ENCODE peak calls at places on chromosomes 11 and 22, in eight cellular contexts. E is kidney, N is astrocyte of the spinal cord, H is endothelial cell, J is PC-3, F is breast epithelium, I is cardiac muscle cell, B is AG10803. V is an unnamed sample.

GRCh38 chr11:15875934-15876333 is 480.4 kb downstream of the SOX6 start:
- DNase-seq in F (no peak), N (no peak), J (no peak), B (no peak), H (no peak), I (no peak), E (no peak), V (no peak)

GRCh38 chr22:37199839-37200161 is 11.8 kb upstream of the C1QTNF6 start:
- DNase-seq in J (peak), B (no peak), E (no peak), F (no peak), I (no peak), H (no peak), N (no peak), V (no peak)

GRCh38 chr22:24455751-24456426 is 28.5 kb downstream of the ADORA2A start:
- DNase-seq in E (no peak), J (no peak), F (no peak), H (no peak), I (peak), N (no peak), B (no peak), V (no peak)

GRCh38 chr11:131471976-131472375 is 101.6 kb downstream of the NTM start:
- DNase-seq in I (no peak), F (no peak), B (no peak), N (no peak), J (no peak), E (no peak), H (no peak), V (no peak)

GRCh38 chr22:40156001-40156516 is 21.7 kb upstream of the TNRC6B start:
- DNase-seq in N (peak), J (peak), H (no peak), F (no peak), E (no peak), B (no peak), I (peak), V (peak)

GRCh38 chr11:57506522-57506921 is 9.0 kb downstream of the SLC43A1 start:
- DNase-seq in J (no peak), B (no peak), I (no peak), E (no peak), N (no peak), H (no peak), F (no peak), V (no peak)

GRCh38 chr11:83187463-83187862 is 6.0 kb upstream of the ANKRD42 start:
- DNase-seq in B (no peak), J (no peak), H (no peak), I (no peak), E (no peak), F (no peak), N (no peak), V (no peak)

GRCh38 chr22:37627545-37627944 is 11.9 kb upstream of the SH3BP1 start:
- DNase-seq in H (no peak), J (no peak), B (no peak), I (no peak), N (no peak), E (no peak), F (no peak), V (no peak)

GRCh38 chr11:67301951-67302516 is 1.3 kb upstream of the SSH3 start:
- DNase-seq in F (peak), J (peak), N (peak), H (no peak), I (peak), E (peak), B (peak), V (peak)

GRCh38 chr22:22822106-22822505 is 65.5 kb upstream of the IGLL5 start:
- DNase-seq in N (no peak), H (no peak), E (no peak), F (no peak), J (no peak), B (no peak), I (no peak), V (no peak)

GRCh38 chr11:111520565-111520964 is 6.0 kb downstream of the HOATZ start:
- DNase-seq in J (peak), I (peak), N (peak), F (no peak), E (no peak), B (peak), H (no peak), V (peak)

GRCh38 chr11:6655790-6656580 is at the start of gene DCHS1:
- DNase-seq in H (peak), I (peak), N (no peak), E (peak), F (no peak), J (no peak), B (no peak), V (no peak)

GRCh38 chr11:111982019-111982464 is 43.2 kb upstream of the DLAT start:
- DNase-seq in E (no peak), J (peak), I (peak), F (peak), N (peak), B (peak), H (peak), V (peak)

GRCh38 chr22:27663812-27664211 is 137.7 kb downstream of the MN1 start:
- DNase-seq in B (no peak), F (no peak), E (no peak), I (no peak), H (no peak), N (no peak), J (peak), V (no peak)

GRCh38 chr11:97463891-97464290 is 1074.1 kb downstream of the JRKL start:
- DNase-seq in N (no peak), B (no peak), H (no peak), I (no peak), E (peak), J (no peak), F (no peak), V (no peak)

GRCh38 chr11:108601150-108601549 is 7.6 kb upstream of the EXPH5 start:
- DNase-seq in N (peak), H (no peak), J (peak), B (peak), F (no peak), I (no peak), E (no peak), V (no peak)

GRCh38 chr22:48238018-48238915 is 1475.8 kb downstream of the TBC1D22A start:
- DNase-seq in J (no peak), N (no peak), B (no peak), E (no peak), F (no peak), H (no peak), I (no peak), V (no peak)

GRCh38 chr22:39179841-39180335 is 27.4 kb upstream of the CBX7 start:
- DNase-seq in H (no peak), I (no peak), J (no peak), B (no peak), N (no peak), F (no peak), E (no peak), V (no peak)

GRCh38 chr11:65183201-65183891 is 1.6 kb downstream of the CAPN1 start:
- DNase-seq in N (no peak), B (no peak), H (no peak), E (peak), I (no peak), F (no peak), J (peak), V (peak)

GRCh38 chr11:56916162-56916561 is 72.6 kb upstream of the OR5AK2 start:
- DNase-seq in J (no peak), N (no peak), B (no peak), I (no peak), F (no peak), H (no peak), E (no peak), V (no peak)

GRCh38 chr22:39658367-39658766 is 87.8 kb downstream of the CACNA1I start:
- DNase-seq in I (no peak), N (no peak), F (no peak), H (no peak), B (no peak), J (no peak), E (no peak), V (no peak)

GRCh38 chr11:116580828-116581227 is 192.0 kb downstream of the BUD13 start:
- DNase-seq in I (no peak), H (peak), N (no peak), F (no peak), J (no peak), B (no peak), E (no peak), V (no peak)

GRCh38 chr11:47056261-47056915 is 119.8 kb downstream of the CSTPP1 start:
- DNase-seq in F (no peak), B (peak), E (no peak), I (peak), J (no peak), H (no peak), N (peak), V (no peak)

GRCh38 chr11:10134975-10135481 is 159.0 kb downstream of the SBF2 start:
- DNase-seq in H (no peak), E (no peak), I (no peak), B (no peak), F (no peak), J (no peak), N (no peak), V (no peak)

GRCh38 chr11:12269446-12270214 is 107.7 kb upstream of the PARVA start:
- DNase-seq in E (no peak), J (no peak), N (no peak), B (no peak), I (no peak), F (no peak), H (no peak), V (no peak)

GRCh38 chr11:44766112-44766971 is 39.6 kb downstream of the TSPAN18 start:
- DNase-seq in H (no peak), E (no peak), N (peak), B (peak), F (no peak), I (peak), J (no peak), V (no peak)

GRCh38 chr22:40348025-40348658 is 1.8 kb downstream of the ADSL start:
- DNase-seq in I (peak), E (no peak), J (peak), B (peak), H (peak), F (no peak), N (peak), V (no peak)

GRCh38 chr11:113188433-113188834 is 125.9 kb upstream of the TTC12 start:
- DNase-seq in F (no peak), I (no peak), E (no peak), N (no peak), J (no peak), H (no peak), B (no peak), V (no peak)

GRCh38 chr22:43998865-43999264 is 25.2 kb upstream of the PARVB start:
- DNase-seq in J (no peak), F (no peak), E (no peak), N (no peak), H (no peak), I (peak), B (no peak), V (no peak)

GRCh38 chr11:65786786-65787636 is at the start of gene OVOL1:
- DNase-seq in N (no peak), B (no peak), I (no peak), E (peak), H (no peak), F (peak), J (peak), V (no peak)

GRCh38 chr22:23632178-23632577 is at the start of gene DRICH1:
- DNase-seq in J (peak), I (no peak), N (no peak), E (no peak), B (no peak), F (no peak), H (no peak), V (no peak)

DNA sequence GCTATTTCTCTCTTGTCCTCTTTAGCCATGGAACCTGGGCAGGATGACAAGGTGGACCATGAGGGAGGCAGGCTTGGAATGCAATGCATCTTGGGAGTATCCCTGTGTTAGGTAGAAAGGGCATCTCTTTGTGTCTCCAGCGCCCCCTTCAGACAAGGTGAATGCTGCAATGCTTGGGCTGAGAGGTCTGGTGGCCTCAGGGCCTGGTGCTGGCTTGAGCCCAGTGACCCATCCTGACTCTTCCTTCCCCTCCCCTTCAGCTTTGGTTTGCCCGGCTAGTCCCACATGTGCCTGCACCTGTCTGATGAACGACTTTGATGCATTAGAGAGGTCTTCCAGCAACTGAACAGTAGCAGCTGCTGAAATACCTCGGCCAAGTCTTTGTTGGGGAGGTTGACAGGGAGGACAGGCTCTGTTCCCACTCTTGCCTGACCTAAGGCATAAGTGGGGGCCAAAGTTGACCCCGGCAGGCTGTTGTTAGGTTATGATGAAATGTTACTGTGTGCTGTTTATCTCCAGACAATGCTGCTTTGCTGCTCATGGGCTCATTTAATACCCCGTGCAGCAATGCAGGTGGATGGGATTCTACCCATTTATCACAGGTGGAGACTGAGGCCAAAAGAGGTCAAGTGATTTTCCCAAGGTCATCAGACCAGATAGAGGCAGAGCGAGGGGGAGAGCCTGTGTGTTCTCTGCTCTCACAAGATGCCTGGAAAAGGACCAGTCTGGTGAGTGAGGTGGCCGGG is 22.5 kb downstream of the MYO18B start:
- DNase-seq in H (no peak), B (no peak), J (no peak), F (no peak), I (no peak), N (no peak), E (no peak), V (no peak)
- TF ChIP-seq CTCF in H (no peak), B (no peak), J (no peak), F (no peak), I (no peak), N (no peak), E (no peak), V (no peak)

GRCh38 chr11:134250675-134251074 is 2.5 kb downstream of the THYN1 start:
- DNase-seq in H (no peak), I (no peak), J (no peak), B (no peak), E (no peak), N (no peak), F (no peak), V (no peak)

GRCh38 chr11:134252539-134253188 is 488 bp downstream of the THYN1 start:
- DNase-seq in N (no peak), J (peak), I (peak), B (peak), E (no peak), F (no peak), H (peak), V (peak)

GRCh38 chr11:134257101-134257500 is 3.7 kb downstream of the ACAD8 start:
- DNase-seq in J (no peak), N (no peak), I (no peak), F (no peak), B (no peak), E (no peak), H (no peak), V (no peak)

GRCh38 chr11:134254433-134254832 is 1.1 kb downstream of the ACAD8 start:
- DNase-seq in H (no peak), E (no peak), N (no peak), J (no peak), I (no peak), B (no peak), F (no peak), V (no peak)

GRCh38 chr11:134253189-134253993 is at the start of the genes ACAD8 and THYN1:
- DNase-seq in N (peak), H (peak), B (peak), I (peak), J (peak), F (peak), E (peak), V (peak)
- TF ChIP-seq CTCF in N (no peak), H (no peak), B (peak), I (no peak), J (no peak), F (peak), E (no peak), V (peak)

GRCh38 chr11:69531717-69532088 is 50.2 kb downstream of the LINC01488 start:
- DNase-seq in E (no peak), J (no peak), H (no peak), I (no peak), N (no peak), B (no peak), F (peak), V (no peak)
- TF ChIP-seq CTCF in E (no peak), J (no peak), H (no peak), I (no peak), N (no peak), B (no peak), F (no peak), V (no peak)

DNA sequence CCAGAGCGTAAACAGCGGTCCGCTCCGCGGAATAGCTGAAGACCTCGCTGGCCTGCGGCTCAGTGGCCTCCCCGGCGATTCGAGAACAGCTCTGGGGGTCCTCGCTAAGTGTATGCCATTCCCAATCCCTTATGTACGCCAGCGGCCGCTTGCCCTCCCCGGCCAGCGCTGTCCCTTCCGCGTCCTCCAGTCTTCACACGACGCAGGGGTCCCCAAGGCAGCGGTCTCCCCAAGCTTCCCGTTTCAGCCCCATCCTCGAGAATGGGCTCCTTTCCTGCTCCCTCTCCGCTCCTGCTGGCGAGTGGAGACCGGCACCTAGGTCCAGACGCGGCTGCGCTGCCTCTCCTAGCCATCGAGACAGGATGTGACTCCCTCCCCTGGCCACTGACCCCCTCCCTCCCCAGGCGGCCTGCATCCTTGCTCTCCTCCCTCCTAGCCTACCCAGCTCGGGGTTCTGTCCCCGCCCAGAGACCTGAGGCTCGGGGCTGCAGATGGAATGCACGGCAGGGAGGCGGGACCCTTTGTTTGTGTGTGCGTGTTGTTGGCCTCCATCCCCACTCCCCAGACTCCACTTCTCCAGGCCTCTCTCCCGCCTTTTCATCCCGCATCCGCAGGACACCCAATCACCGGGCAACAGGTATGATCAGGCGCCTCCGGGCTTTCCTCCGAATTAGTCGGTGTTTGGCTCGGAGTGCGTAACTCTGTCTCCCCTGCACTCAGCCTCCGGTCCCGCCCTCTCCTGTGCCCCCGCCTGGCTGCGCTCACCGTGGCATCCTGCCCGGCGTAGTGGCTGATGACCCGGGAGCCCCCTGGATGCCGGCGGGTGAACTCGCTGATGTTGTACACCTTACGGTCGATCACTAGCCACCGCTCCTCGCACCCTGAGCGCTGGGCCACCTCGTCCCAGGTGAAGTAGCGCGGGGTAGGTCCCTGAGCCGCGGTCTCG is 740 bp downstream of the FADS1 start:
- DNase-seq in E (peak), B (peak), N (peak), H (peak), I (peak), F (no peak), J (peak), V (no peak)
- TF ChIP-seq CTCF in E (no peak), B (no peak), N (no peak), H (no peak), I (no peak), F (no peak), J (no peak), V (no peak)

GRCh38 chr22:29524440-29525191 is 28.9 kb downstream of the THOC5 start:
- DNase-seq in N (no peak), H (peak), J (peak), I (peak), E (no peak), F (no peak), B (peak), V (peak)
- TF ChIP-seq CTCF in N (peak), H (peak), J (peak), I (peak), E (peak), F (peak), B (peak), V (peak)